ENCODE peak calls at places on chromosomes 4 and X, in six cellular contexts. Y is heart right ventricle, H is pancreas, F is aorta, W is upper lobe of right lung, N is astrocyte. K is an unnamed sample.

GRCh38 chr4:186104114-186104894 is at the start of gene FAM149A:
- DNase-seq in Y (peak), H (peak), F (peak), W (peak), N (no peak), K (peak)

GRCh38 chr4:15776871-15777648 is 1.1 kb upstream of the CD38 start:
- DNase-seq in Y (no peak), H (no peak), F (no peak), W (no peak), N (no peak), K (no peak)

GRCh38 chr4:19298998-19299397 is 952.7 kb upstream of the SLIT2 start:
- DNase-seq in Y (no peak), H (no peak), F (no peak), W (no peak), N (no peak), K (no peak)

GRCh38 chrX:97030463-97030862 is 146.8 kb downstream of the RPA4 start:
- DNase-seq in Y (no peak), H (no peak), F (no peak), W (no peak), N (no peak), K (no peak)

GRCh38 chr4:26858035-26858918 is 2.4 kb upstream of the STIM2 start:
- DNase-seq in Y (no peak), H (no peak), F (no peak), W (no peak), N (no peak), K (no peak)

GRCh38 chrX:21905209-21905735 is 35.2 kb upstream of the SMS start:
- DNase-seq in Y (no peak), H (no peak), F (no peak), W (no peak), N (no peak), K (no peak)

GRCh38 chrX:133970021-133970550 is 15.3 kb downstream of the GPC3 start:
- DNase-seq in Y (no peak), H (no peak), F (no peak), W (no peak), N (no peak), K (no peak)

GRCh38 chrX:13473666-13474516 is 95.5 kb upstream of the EGFL6 start:
- DNase-seq in Y (no peak), H (no peak), F (no peak), W (no peak), N (no peak), K (no peak)

GRCh38 chr4:153413827-153414226 is 52.3 kb upstream of the TMEM131L start:
- DNase-seq in Y (no peak), H (no peak), F (no peak), W (no peak), N (no peak), K (no peak)

GRCh38 chr4:77021614-77022089 is 54.1 kb downstream of the CCNI start:
- DNase-seq in Y (no peak), H (no peak), F (peak), W (no peak), N (peak), K (no peak)

GRCh38 chr4:79927931-79928330 is 145.1 kb downstream of the ANTXR2 start:
- DNase-seq in Y (no peak), H (no peak), F (no peak), W (no peak), N (no peak), K (no peak)

GRCh38 chrX:112688242-112688641 is 8.5 kb upstream of the LHFPL1 start:
- DNase-seq in Y (no peak), H (no peak), F (no peak), W (no peak), N (no peak), K (no peak)

GRCh38 chrX:113833096-113833495 is 750.8 kb upstream of the HTR2C start:
- DNase-seq in Y (no peak), H (no peak), F (no peak), W (no peak), N (peak), K (no peak)

GRCh38 chrX:104166735-104167436 is 633 bp downstream of the FAM199X start:
- DNase-seq in Y (no peak), H (no peak), F (peak), W (no peak), N (no peak), K (no peak)

GRCh38 chrX:130734713-130735112 is 168.3 kb downstream of the ENOX2 start:
- DNase-seq in Y (no peak), H (no peak), F (no peak), W (no peak), N (no peak), K (no peak)

GRCh38 chrX:12080265-12080664 is 58.0 kb upstream of the FRMPD4 start:
- DNase-seq in Y (no peak), H (no peak), F (no peak), W (no peak), N (peak), K (no peak)

GRCh38 chrX:135112096-135112729 is 8.1 kb downstream of the ETDB start:
- DNase-seq in Y (no peak), H (no peak), F (no peak), W (no peak), N (no peak), K (no peak)

GRCh38 chr4:78569291-78569821 is 17.8 kb downstream of the ANXA3 start:
- DNase-seq in Y (no peak), H (no peak), F (no peak), W (no peak), N (peak), K (no peak)

DNA sequence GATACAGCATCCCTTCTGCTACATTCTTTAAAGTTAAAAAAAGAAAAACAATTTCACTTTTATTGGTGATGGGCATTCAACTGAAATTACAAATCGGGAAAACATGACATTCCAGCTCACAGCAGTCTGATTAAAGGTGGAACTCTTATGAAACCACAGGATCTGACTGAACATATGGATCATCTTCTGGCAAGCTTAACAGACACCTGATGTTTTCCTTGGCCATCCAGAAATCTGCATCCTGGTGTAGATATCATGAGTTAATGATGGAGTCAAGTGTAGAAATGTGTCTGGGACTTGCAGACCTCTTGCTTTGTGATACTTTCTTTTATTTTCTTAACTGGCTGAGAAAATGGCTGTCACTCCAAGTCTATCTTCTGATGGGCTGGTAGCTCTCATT is 167.9 kb downstream of the CBR4 start:
- DNase-seq in Y (no peak), H (no peak), F (no peak), W (no peak), N (no peak), K (no peak)
- H3K27ac ChIP-seq in Y (peak), H (no peak), F (peak), W (no peak), N (peak), K (no peak)

DNA sequence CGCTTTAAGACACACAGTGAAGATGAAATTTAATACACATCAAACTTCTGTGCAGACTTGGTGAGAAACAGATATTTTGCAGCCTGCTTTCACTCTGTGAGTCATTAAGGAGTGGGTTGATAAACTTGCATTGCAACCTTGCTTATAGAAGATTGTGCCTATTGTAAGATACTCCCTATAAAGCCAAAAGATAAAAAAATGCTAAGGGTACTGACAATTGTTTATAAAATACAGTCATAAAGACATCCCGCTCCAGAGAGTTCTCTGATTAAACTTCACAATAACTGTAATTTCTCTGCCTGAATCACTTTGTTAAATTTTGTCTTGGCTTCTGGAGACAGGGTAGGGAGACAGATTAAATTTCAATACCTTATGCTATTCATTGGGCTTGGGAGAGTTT is 49.1 kb downstream of the GALNT7 start:
- DNase-seq in Y (no peak), H (no peak), F (no peak), W (no peak), N (peak), K (no peak)
- H3K27ac ChIP-seq in Y (no peak), H (no peak), F (no peak), W (no peak), N (peak), K (no peak)

DNA sequence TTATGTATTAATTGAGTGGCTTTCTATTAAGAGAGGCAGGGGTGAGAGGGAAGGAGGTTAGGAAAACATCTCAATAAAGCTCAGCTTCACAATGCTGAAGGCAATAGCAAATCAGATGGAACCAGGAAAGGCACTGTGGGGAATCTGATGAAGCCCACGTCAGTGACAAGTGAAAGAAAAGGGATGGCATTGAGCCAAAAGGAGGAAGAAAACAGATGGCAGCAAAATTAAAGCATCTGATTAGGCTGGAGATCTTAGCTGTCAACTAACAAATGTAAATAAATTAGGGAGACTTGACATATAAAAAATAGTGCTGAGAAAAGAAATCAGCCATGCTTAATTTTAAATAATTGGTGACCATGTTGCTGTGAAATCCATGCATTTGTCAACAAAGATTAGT is 181.0 kb downstream of the RASL11B start:
- DNase-seq in Y (no peak), H (no peak), F (no peak), W (no peak), N (no peak), K (no peak)
- H3K27ac ChIP-seq in Y (no peak), H (no peak), F (no peak), W (no peak), N (no peak), K (no peak)

GRCh38 chr4:82373816-82374740 is at the start of gene HNRNPD:
- DNase-seq in Y (peak), H (peak), F (peak), W (peak), N (peak), K (peak)

GRCh38 chr4:82371398-82371972 is 2.3 kb downstream of the HNRNPD start:
- DNase-seq in Y (no peak), H (no peak), F (no peak), W (no peak), N (no peak), K (no peak)

GRCh38 chr4:82376109-82376508 is 2.3 kb upstream of the HNRNPD start:
- DNase-seq in Y (no peak), H (no peak), F (no peak), W (no peak), N (no peak), K (no peak)

GRCh38 chr4:82372874-82373815 is 646 bp downstream of the HNRNPD start:
- DNase-seq in Y (peak), H (peak), F (peak), W (peak), N (peak), K (peak)

GRCh38 chr4:82372502-82372873 is 1.3 kb downstream of the HNRNPD start:
- DNase-seq in Y (no peak), H (peak), F (no peak), W (no peak), N (peak), K (no peak)
- H3K27ac ChIP-seq in Y (peak), H (no peak), F (no peak), W (peak), N (peak), K (peak)

GRCh38 chr4:155530290-155530689 is 136.4 kb upstream of the GUCY1A1 start:
- DNase-seq in Y (no peak), H (no peak), F (no peak), W (no peak), N (no peak), K (no peak)

GRCh38 chr4:155526452-155527169 is 140.0 kb upstream of the GUCY1A1 start:
- DNase-seq in Y (no peak), H (no peak), F (no peak), W (no peak), N (no peak), K (no peak)

GRCh38 chr4:155530857-155531256 is 135.8 kb upstream of the GUCY1A1 start:
- DNase-seq in Y (no peak), H (no peak), F (no peak), W (no peak), N (no peak), K (no peak)

GRCh38 chr4:155529761-155530160 is 136.9 kb upstream of the GUCY1A1 start:
- DNase-seq in Y (no peak), H (no peak), F (no peak), W (no peak), N (no peak), K (no peak)

DNA sequence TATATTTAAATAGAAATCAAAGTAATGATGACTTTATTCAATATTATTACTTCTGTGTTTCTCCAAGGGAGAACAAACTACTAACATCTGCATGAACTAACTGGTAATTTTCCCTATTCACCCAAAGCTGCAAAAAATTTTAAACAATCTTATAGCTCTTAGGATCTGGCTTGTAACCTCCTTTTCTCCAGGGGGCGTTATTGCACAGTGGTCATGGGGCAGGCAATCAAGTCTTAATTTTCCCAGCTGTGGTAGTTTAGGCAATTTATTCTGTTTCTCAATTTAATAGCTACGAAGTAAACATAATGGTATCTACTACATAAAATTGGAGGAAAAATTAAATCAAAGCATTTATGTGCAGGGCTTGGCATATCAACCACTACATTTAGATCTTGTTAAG is 137.5 kb upstream of the GUCY1A1 start:
- DNase-seq in Y (no peak), H (no peak), F (no peak), W (no peak), N (no peak), K (no peak)
- H3K27ac ChIP-seq in Y (no peak), H (no peak), F (no peak), W (no peak), N (no peak), K (no peak)

DNA sequence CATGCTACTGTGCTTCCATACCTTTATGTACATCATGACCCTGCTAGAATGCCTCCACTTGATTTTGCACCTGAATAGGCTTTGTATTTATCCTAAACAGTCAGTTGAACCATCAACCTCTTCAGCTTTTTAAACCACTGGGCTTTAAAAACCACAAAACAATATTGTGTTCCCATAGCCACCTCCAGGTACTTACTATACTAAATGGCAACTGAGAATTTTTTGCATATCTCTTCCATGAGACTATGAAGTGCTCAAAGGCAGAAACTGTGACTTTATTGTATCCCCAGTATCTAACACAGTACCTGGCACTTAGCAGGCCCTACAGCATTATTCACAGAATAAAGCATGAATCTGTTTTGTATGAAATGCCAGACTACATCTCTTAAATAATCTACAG is 39.7 kb downstream of the ANAPC10 start:
- DNase-seq in Y (no peak), H (no peak), F (no peak), W (no peak), N (no peak), K (no peak)
- H3K27ac ChIP-seq in Y (no peak), H (no peak), F (no peak), W (no peak), N (no peak), K (no peak)

GRCh38 chr4:4323705-4324534 is 33.9 kb downstream of the ZBTB49 start:
- DNase-seq in Y (no peak), H (no peak), F (no peak), W (peak), N (peak), K (no peak)
- H3K27ac ChIP-seq in Y (peak), H (no peak), F (no peak), W (peak), N (no peak), K (no peak)

DNA sequence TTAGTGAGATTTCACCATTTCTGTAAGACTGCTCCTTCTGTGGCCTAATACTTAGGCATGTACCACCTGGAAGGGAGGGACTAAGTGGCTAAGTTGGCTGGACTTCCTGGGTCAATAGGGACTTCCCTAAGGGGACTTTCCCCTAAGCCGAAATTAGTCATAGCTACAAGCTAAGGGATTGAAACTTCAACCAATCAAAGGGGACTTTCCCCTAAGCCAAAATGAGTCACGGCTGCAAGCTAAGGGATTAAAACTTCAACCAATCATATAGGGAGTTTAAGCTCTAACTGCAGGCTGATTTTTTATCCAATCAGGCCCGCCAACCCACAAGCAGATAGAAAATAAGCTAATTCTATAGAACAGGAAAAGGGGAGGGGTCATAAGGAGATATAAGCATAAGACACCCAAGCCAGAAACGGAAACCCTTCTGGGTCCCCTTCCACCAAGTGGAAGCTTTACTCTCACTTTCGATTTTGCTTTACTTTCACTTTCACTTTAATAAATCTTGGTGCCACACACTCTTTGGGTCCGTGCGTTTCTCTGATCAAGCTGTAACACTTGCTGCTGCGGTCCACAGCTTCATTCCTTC is 382.8 kb downstream of the KLHL4 start:
- DNase-seq in Y (no peak), H (no peak), F (no peak), W (no peak), N (no peak), K (peak)
- H3K27ac ChIP-seq in Y (no peak), H (no peak), F (no peak), W (no peak), N (no peak), K (peak)

DNA sequence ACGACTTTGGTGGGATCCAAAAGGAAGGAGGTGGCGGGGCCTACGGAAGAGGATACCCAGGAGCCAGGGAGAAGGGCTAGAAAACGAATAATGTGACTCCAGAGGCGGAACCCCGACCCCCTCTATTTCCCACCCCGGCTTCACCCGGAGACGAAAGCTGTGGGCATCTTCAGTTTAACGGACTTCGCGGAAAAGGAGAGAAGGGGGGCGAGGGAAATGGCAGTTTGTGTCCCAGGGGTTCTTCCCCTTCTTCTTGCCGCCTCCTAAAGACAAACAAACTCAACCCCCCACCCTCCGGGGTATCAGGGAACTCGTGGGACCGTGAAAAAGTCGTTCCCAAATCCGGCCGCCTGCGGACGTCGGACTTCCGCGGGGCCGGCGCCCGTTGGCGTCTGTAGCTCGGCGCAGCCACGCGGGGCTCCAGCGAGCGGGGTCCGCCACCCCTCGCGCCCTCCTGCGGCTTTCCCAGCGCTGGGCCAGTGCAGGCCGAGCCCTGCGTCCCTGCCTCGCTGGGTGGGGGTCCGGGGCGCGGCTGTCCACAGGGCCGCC is 3.6 kb upstream of the LEF1 start:
- DNase-seq in Y (no peak), H (no peak), F (no peak), W (peak), N (peak), K (no peak)
- H3K27ac ChIP-seq in Y (no peak), H (no peak), F (no peak), W (peak), N (no peak), K (peak)

K was measured in effector memory CD4-positive, alpha-beta T cell.